ENCODE peak calls at places on chromosomes 11 and 22, in ten cellular contexts. Y, E, S, U, T, D, J, V, O and H are unnamed samples.

GRCh38 chr11:7906481-7906880 is 24.6 kb downstream of the OR10A6 start:
- DNase-seq in Y (no peak), O (no peak), S (no peak), U (no peak), V (no peak), T (peak), E (no peak), D (no peak), J (no peak), H (no peak)

GRCh38 chr11:35087648-35088047 is 51.3 kb upstream of the CD44 start:
- DNase-seq in S (no peak), D (peak), J (peak), T (no peak), O (no peak), V (no peak), U (no peak), Y (no peak), E (no peak), H (peak)

GRCh38 chr11:33868646-33869461 is 23.0 kb downstream of the LMO2 start:
- DNase-seq in S (no peak), Y (peak), E (peak), U (no peak), T (peak), O (no peak), J (no peak), V (peak), D (peak), H (no peak)

GRCh38 chr22:21996175-21996574 is 13.6 kb upstream of the TOP3B start:
- DNase-seq in D (no peak), E (no peak), U (no peak), V (no peak), T (no peak), Y (no peak), O (no peak), S (no peak), J (peak), H (no peak)

GRCh38 chr11:279966-280761 is 2.0 kb downstream of the NLRP6 start:
- DNase-seq in J (peak), U (peak), O (no peak), V (peak), S (no peak), T (peak), E (no peak), D (no peak), Y (peak), H (no peak)

GRCh38 chr11:17845431-17845881 is 110.9 kb downstream of the KCNC1 start:
- DNase-seq in U (peak), T (no peak), E (no peak), V (no peak), D (peak), J (peak), O (peak), S (no peak), Y (no peak), H (no peak)

GRCh38 chr11:82960000-82960778 is 58.7 kb downstream of the DDIAS start:
- DNase-seq in E (no peak), O (no peak), D (no peak), T (no peak), V (no peak), S (no peak), U (no peak), Y (peak), J (no peak), H (no peak)

GRCh38 chr11:17593466-17594245 is 46.6 kb downstream of the OTOG start:
- DNase-seq in T (no peak), D (no peak), V (no peak), S (no peak), U (no peak), Y (no peak), O (no peak), E (peak), J (no peak), H (peak)

GRCh38 chr11:6554828-6555706 is 48.3 kb downstream of the RRP8 start:
- DNase-seq in S (no peak), E (no peak), V (no peak), U (no peak), T (no peak), J (no peak), D (no peak), O (no peak), Y (no peak), H (no peak)

GRCh38 chr22:39514373-39514973 is 5.9 kb upstream of the ATF4 start:
- DNase-seq in S (peak), V (peak), E (peak), Y (no peak), O (no peak), T (no peak), D (peak), J (no peak), U (peak), H (no peak)

GRCh38 chr11:62068730-62069129 is 55.1 kb upstream of the INCENP start:
- DNase-seq in J (no peak), V (no peak), O (no peak), E (no peak), Y (no peak), S (no peak), U (no peak), D (no peak), T (no peak), H (no peak)

GRCh38 chr22:22576244-22576988 is 17.4 kb upstream of the PRAME start:
- DNase-seq in V (peak), J (peak), Y (peak), S (peak), T (no peak), O (no peak), E (peak), D (peak), U (peak), H (no peak)

GRCh38 chr11:22304337-22304961 is 33.7 kb upstream of the SLC17A6 start:
- DNase-seq in D (no peak), T (no peak), Y (peak), V (no peak), U (peak), S (no peak), O (no peak), J (peak), E (no peak), H (no peak)

GRCh38 chr22:27507066-27507715 is 294.4 kb downstream of the MN1 start:
- DNase-seq in J (no peak), O (no peak), V (no peak), D (no peak), T (no peak), Y (no peak), E (no peak), U (no peak), S (no peak), H (no peak)

GRCh38 chr11:103086461-103086860 is 5.5 kb downstream of the DCUN1D5 start:
- DNase-seq in S (no peak), U (peak), E (no peak), T (no peak), O (no peak), D (no peak), J (peak), Y (no peak), V (no peak), H (no peak)

GRCh38 chr11:67397536-67397935 is 4.1 kb downstream of the PPP1CA start:
- DNase-seq in Y (no peak), V (no peak), T (peak), S (no peak), J (no peak), E (no peak), D (no peak), U (no peak), O (no peak), H (no peak)

GRCh38 chr11:64230985-64231365 is 627 bp downstream of the DNAJC4 start:
- DNase-seq in S (no peak), D (no peak), J (no peak), E (no peak), V (no peak), T (no peak), O (no peak), U (no peak), Y (no peak), H (no peak)

GRCh38 chr11:46348986-46349401 is 1.7 kb downstream of the DGKZ start:
- DNase-seq in E (no peak), U (no peak), Y (no peak), V (no peak), O (no peak), D (no peak), T (no peak), J (no peak), S (no peak), H (no peak)

GRCh38 chr11:8720868-8721739 is 38.5 kb downstream of the RPL27A start:
- DNase-seq in V (no peak), E (no peak), Y (no peak), S (no peak), J (peak), D (no peak), O (no peak), U (no peak), T (no peak), H (no peak)

GRCh38 chr11:62592216-62592815 is 993 bp upstream of the TUT1 start:
- DNase-seq in O (no peak), D (no peak), S (no peak), Y (no peak), V (no peak), U (no peak), J (no peak), T (no peak), E (peak), H (no peak)

GRCh38 chr22:38467904-38468760 is at the start of gene KDELR3:
- DNase-seq in D (peak), O (no peak), J (peak), V (peak), Y (peak), U (peak), T (peak), S (no peak), E (peak), H (no peak)

GRCh38 chr22:19979712-19980493 is 36.7 kb downstream of the ARVCF start:
- DNase-seq in J (no peak), S (no peak), O (no peak), V (no peak), Y (no peak), E (no peak), D (peak), T (peak), U (no peak), H (no peak)

GRCh38 chr11:121466063-121466794 is 13.5 kb upstream of the SORL1-AS1 start:
- DNase-seq in O (peak), J (peak), E (peak), V (peak), T (peak), U (peak), D (peak), S (peak), Y (no peak), H (peak)

GRCh38 chr11:121463689-121464335 is 11.0 kb upstream of the SORL1-AS1 start:
- DNase-seq in O (no peak), J (no peak), S (no peak), U (no peak), T (no peak), Y (no peak), D (no peak), E (no peak), V (no peak), H (no peak)

GRCh38 chr11:121464352-121464946 is 11.7 kb upstream of the SORL1-AS1 start:
- DNase-seq in U (peak), S (no peak), D (peak), T (peak), J (peak), Y (peak), V (no peak), E (peak), O (peak), H (no peak)

GRCh38 chr11:121467965-121468364 is 15.2 kb upstream of the SORL1-AS1 start:
- DNase-seq in S (no peak), D (no peak), E (peak), V (no peak), Y (peak), O (no peak), U (no peak), T (no peak), J (no peak), H (no peak)

GRCh38 chr11:121465709-121466062 is 12.9 kb upstream of the SORL1-AS1 start:
- DNase-seq in S (no peak), T (no peak), E (no peak), O (no peak), Y (no peak), V (no peak), U (no peak), J (no peak), D (no peak), H (no peak)
- TF ChIP-seq CTCF in S (no peak), T (no peak), E (no peak), O (no peak), Y (no peak), V (no peak), U (no peak), J (no peak), D (no peak), H (no peak)

DNA sequence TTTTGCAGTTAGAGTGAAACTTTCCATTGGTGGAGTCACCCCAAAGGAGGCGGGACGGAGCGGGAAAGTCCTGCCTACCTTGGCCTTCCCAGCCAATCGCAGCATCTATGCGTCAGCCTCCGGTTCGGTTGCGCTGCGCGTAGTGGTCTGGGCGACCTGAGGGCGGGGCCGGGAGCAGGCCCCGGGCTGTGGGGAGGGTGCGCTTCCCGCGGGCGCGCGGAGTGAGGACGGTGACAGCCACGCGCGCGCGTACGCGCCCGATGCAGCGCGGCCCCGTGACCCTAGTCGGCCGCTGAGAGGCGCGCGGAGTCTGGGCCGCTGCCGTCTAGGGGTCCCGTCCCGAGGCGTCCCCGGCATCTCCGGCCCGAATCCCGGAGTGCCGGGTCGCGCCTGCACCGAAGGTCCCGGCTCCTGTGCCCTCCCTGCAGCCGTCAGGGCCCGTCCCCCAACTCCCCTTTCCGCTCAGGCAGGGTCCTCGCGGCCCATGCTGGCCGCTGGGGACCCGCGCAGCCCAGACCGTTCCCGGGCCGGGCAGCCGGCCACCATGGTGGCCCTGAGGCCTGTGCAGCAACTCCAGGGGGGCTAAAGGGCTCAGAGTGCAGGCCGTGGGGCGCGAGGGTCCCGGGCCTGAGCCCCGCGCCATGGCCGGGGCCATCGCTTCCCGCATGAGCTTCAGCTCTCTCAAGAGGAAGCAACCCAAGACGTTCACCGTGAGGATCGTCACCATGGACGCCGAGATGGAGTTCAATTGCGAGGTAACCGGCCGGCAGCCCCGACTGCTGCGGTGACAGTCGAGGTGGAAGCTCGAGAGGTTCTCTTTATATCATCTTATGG is at the start of gene NF2:
- DNase-seq in D (peak), S (peak), O (peak), E (peak), U (peak), Y (peak), V (peak), J (peak), T (peak), H (peak)
- TF ChIP-seq CTCF in D (no peak), S (no peak), O (no peak), E (no peak), U (no peak), Y (no peak), V (no peak), J (no peak), T (no peak), H (no peak)

GRCh38 chr11:94077568-94078293 is 50.9 kb upstream of the PANX1 start:
- DNase-seq in U (no peak), S (no peak), D (no peak), J (no peak), V (no peak), E (no peak), Y (no peak), T (no peak), O (no peak), H (no peak)
- TF ChIP-seq CTCF in U (no peak), S (no peak), D (no peak), J (no peak), V (no peak), E (no peak), Y (no peak), T (no peak), O (no peak), H (no peak)

GRCh38 chr11:117200813-117201515 is 1.8 kb downstream of the TAGLN start:
- DNase-seq in J (no peak), Y (no peak), D (peak), S (no peak), T (no peak), O (no peak), U (no peak), E (no peak), V (no peak), H (no peak)
- TF ChIP-seq CTCF in J (no peak), Y (no peak), D (no peak), S (no peak), T (no peak), O (peak), U (no peak), E (no peak), V (no peak), H (no peak)

GRCh38 chr22:33274214-33274828 is 216.1 kb upstream of the SYN3 start:
- DNase-seq in Y (peak), D (no peak), O (no peak), U (peak), J (no peak), S (peak), V (peak), E (peak), T (no peak), H (no peak)
- TF ChIP-seq CTCF in Y (peak), D (no peak), O (peak), U (peak), J (peak), S (peak), V (peak), E (no peak), T (peak), H (peak)

GRCh38 chr22:28802595-28803087 is 2.3 kb upstream of the XBP1 start:
- DNase-seq in E (no peak), V (no peak), S (no peak), Y (no peak), J (no peak), O (no peak), U (no peak), D (no peak), T (no peak), H (no peak)
- TF ChIP-seq CTCF in E (no peak), V (no peak), S (peak), Y (no peak), J (peak), O (no peak), U (peak), D (no peak), T (no peak), H (no peak)